ENCODE peak calls at places on chromosome 11, in six cellular contexts. One of them, this sample, is unnamed.

GRCh38 chr11:5288108-5288911 is 13.4 kb downstream of the OR51B4 start:
- DNase-seq in ascending aorta: no peak
- DNase-seq in CD4-positive, alpha-beta T cell: no peak
- DNase-seq in WTC11: no peak
- DNase-seq in T-helper 9 cell: no peak
- DNase-seq in non-pigmented ciliary epithelial cell: no peak
- DNase-seq in this sample: no peak

GRCh38 chr11:118437046-118437735 is 899 bp downstream of the KMT2A start:
- DNase-seq in ascending aorta: peak
- DNase-seq in CD4-positive, alpha-beta T cell: peak
- DNase-seq in WTC11: peak
- DNase-seq in T-helper 9 cell: peak
- DNase-seq in non-pigmented ciliary epithelial cell: no peak
- DNase-seq in this sample: no peak

GRCh38 chr11:1509626-1510255 is 23.2 kb upstream of the MOB2 start:
- DNase-seq in ascending aorta: no peak
- DNase-seq in CD4-positive, alpha-beta T cell: no peak
- DNase-seq in WTC11: no peak
- DNase-seq in T-helper 9 cell: no peak
- DNase-seq in non-pigmented ciliary epithelial cell: no peak
- DNase-seq in this sample: no peak

GRCh38 chr11:116532066-116532465 is 240.7 kb downstream of the BUD13 start:
- DNase-seq in ascending aorta: peak
- DNase-seq in CD4-positive, alpha-beta T cell: no peak
- DNase-seq in WTC11: no peak
- DNase-seq in T-helper 9 cell: no peak
- DNase-seq in non-pigmented ciliary epithelial cell: no peak
- DNase-seq in this sample: no peak

GRCh38 chr11:67649634-67650540 is 643 bp downstream of the ACY3 start:
- DNase-seq in ascending aorta: no peak
- DNase-seq in CD4-positive, alpha-beta T cell: no peak
- DNase-seq in WTC11: no peak
- DNase-seq in T-helper 9 cell: no peak
- DNase-seq in non-pigmented ciliary epithelial cell: no peak
- DNase-seq in this sample: no peak

GRCh38 chr11:66840317-66841091 is 2.7 kb upstream of the RCE1 start:
- DNase-seq in ascending aorta: no peak
- DNase-seq in CD4-positive, alpha-beta T cell: no peak
- DNase-seq in WTC11: no peak
- DNase-seq in T-helper 9 cell: no peak
- DNase-seq in non-pigmented ciliary epithelial cell: no peak
- DNase-seq in this sample: no peak

GRCh38 chr11:65493367-65494176 is 5.3 kb upstream of the MALAT1 start:
- DNase-seq in ascending aorta: peak
- DNase-seq in CD4-positive, alpha-beta T cell: no peak
- DNase-seq in WTC11: peak
- DNase-seq in T-helper 9 cell: no peak
- DNase-seq in non-pigmented ciliary epithelial cell: peak
- DNase-seq in this sample: peak

GRCh38 chr11:3220521-3221407 is 2.2 kb upstream of the MRGPRG start:
- DNase-seq in ascending aorta: peak
- DNase-seq in CD4-positive, alpha-beta T cell: no peak
- DNase-seq in WTC11: peak
- DNase-seq in T-helper 9 cell: no peak
- DNase-seq in non-pigmented ciliary epithelial cell: no peak
- DNase-seq in this sample: no peak

GRCh38 chr11:103682318-103683184 is 353.9 kb upstream of the DDI1 start:
- DNase-seq in ascending aorta: peak
- DNase-seq in CD4-positive, alpha-beta T cell: peak
- DNase-seq in WTC11: peak
- DNase-seq in T-helper 9 cell: peak
- DNase-seq in non-pigmented ciliary epithelial cell: peak
- DNase-seq in this sample: peak

GRCh38 chr11:1442163-1442562 is 44.4 kb downstream of the MOB2 start:
- DNase-seq in ascending aorta: no peak
- DNase-seq in CD4-positive, alpha-beta T cell: no peak
- DNase-seq in WTC11: peak
- DNase-seq in T-helper 9 cell: no peak
- DNase-seq in non-pigmented ciliary epithelial cell: no peak
- DNase-seq in this sample: no peak

GRCh38 chr11:76179147-76179546 is 27.2 kb downstream of the WNT11 start:
- DNase-seq in ascending aorta: no peak
- DNase-seq in CD4-positive, alpha-beta T cell: no peak
- DNase-seq in WTC11: no peak
- DNase-seq in T-helper 9 cell: no peak
- DNase-seq in non-pigmented ciliary epithelial cell: no peak
- DNase-seq in this sample: no peak

GRCh38 chr11:61630104-61630503 is 49.2 kb upstream of the SYT7 start:
- DNase-seq in ascending aorta: no peak
- DNase-seq in CD4-positive, alpha-beta T cell: no peak
- DNase-seq in WTC11: no peak
- DNase-seq in T-helper 9 cell: no peak
- DNase-seq in non-pigmented ciliary epithelial cell: no peak
- DNase-seq in this sample: no peak

GRCh38 chr11:102171101-102171500 is 60.9 kb downstream of the YAP1 start:
- DNase-seq in ascending aorta: no peak
- DNase-seq in CD4-positive, alpha-beta T cell: no peak
- DNase-seq in WTC11: no peak
- DNase-seq in T-helper 9 cell: no peak
- DNase-seq in non-pigmented ciliary epithelial cell: peak
- DNase-seq in this sample: no peak

This sample was measured in NCI-H446 treated with DMSO at 0.1 percent for 48 hours.